ENCODE peak calls at places on chromosomes 13 and 19, in ten cellular contexts. One of them, this sample, is unnamed.

GRCh38 chr13:79229761-79230160 is 176.3 kb downstream of the RBM26 start:
- DNase-seq in transverse colon: no peak
- DNase-seq in stimulated activated naive CD8-positive, alpha-beta T cell treated with anti-CD3 and anti-CD28 coated beads, Interleukin-15, Interleukin-2, amounts not matched to agents 100 U/mL and 50 U/mL, for 24 hours: no peak
- DNase-seq in activated CD8-positive, alpha-beta memory T cell treated with anti-CD3 and anti-CD28 coated beads for 1 hour: no peak
- DNase-seq in NCI-H1092 treated with DMSO at 0.1 percent for 48 hours: no peak
- DNase-seq in EH: no peak
- DNase-seq in stimulated activated naive CD4-positive, alpha-beta T cell: no peak
- DNase-seq in stimulated activated CD4-positive, alpha-beta T cell treated with anti-CD3 and anti-CD28 coated beads, Interleukin-4, amount 100 ng/mL, for 48 hours: no peak
- DNase-seq in Caki2: no peak
- DNase-seq in fibroblast of pulmonary artery: no peak
- DNase-seq in this sample: no peak

GRCh38 chr13:81302125-81302524 is 961.2 kb upstream of the SPRY2 start:
- DNase-seq in transverse colon: no peak
- DNase-seq in stimulated activated naive CD8-positive, alpha-beta T cell treated with anti-CD3 and anti-CD28 coated beads, Interleukin-15, Interleukin-2, amounts not matched to agents 100 U/mL and 50 U/mL, for 24 hours: no peak
- DNase-seq in activated CD8-positive, alpha-beta memory T cell treated with anti-CD3 and anti-CD28 coated beads for 1 hour: no peak
- DNase-seq in NCI-H1092 treated with DMSO at 0.1 percent for 48 hours: no peak
- DNase-seq in EH: no peak
- DNase-seq in stimulated activated naive CD4-positive, alpha-beta T cell: no peak
- DNase-seq in stimulated activated CD4-positive, alpha-beta T cell treated with anti-CD3 and anti-CD28 coated beads, Interleukin-4, amount 100 ng/mL, for 48 hours: no peak
- DNase-seq in Caki2: no peak
- DNase-seq in fibroblast of pulmonary artery: no peak
- DNase-seq in this sample: no peak

GRCh38 chr19:51025401-51025800 is 1.0 kb downstream of the KLK11 start:
- DNase-seq in transverse colon: no peak
- DNase-seq in stimulated activated naive CD8-positive, alpha-beta T cell treated with anti-CD3 and anti-CD28 coated beads, Interleukin-15, Interleukin-2, amounts not matched to agents 100 U/mL and 50 U/mL, for 24 hours: no peak
- DNase-seq in activated CD8-positive, alpha-beta memory T cell treated with anti-CD3 and anti-CD28 coated beads for 1 hour: no peak
- DNase-seq in NCI-H1092 treated with DMSO at 0.1 percent for 48 hours: no peak
- DNase-seq in EH: no peak
- DNase-seq in stimulated activated naive CD4-positive, alpha-beta T cell: no peak
- DNase-seq in stimulated activated CD4-positive, alpha-beta T cell treated with anti-CD3 and anti-CD28 coated beads, Interleukin-4, amount 100 ng/mL, for 48 hours: no peak
- DNase-seq in Caki2: no peak
- DNase-seq in fibroblast of pulmonary artery: no peak
- DNase-seq in this sample: no peak

GRCh38 chr19:40982594-40983101 is 8.4 kb upstream of the CYP2B6 start:
- DNase-seq in transverse colon: no peak
- DNase-seq in stimulated activated naive CD8-positive, alpha-beta T cell treated with anti-CD3 and anti-CD28 coated beads, Interleukin-15, Interleukin-2, amounts not matched to agents 100 U/mL and 50 U/mL, for 24 hours: no peak
- DNase-seq in activated CD8-positive, alpha-beta memory T cell treated with anti-CD3 and anti-CD28 coated beads for 1 hour: no peak
- DNase-seq in NCI-H1092 treated with DMSO at 0.1 percent for 48 hours: no peak
- DNase-seq in EH: peak; percentile 13
- DNase-seq in stimulated activated naive CD4-positive, alpha-beta T cell: no peak
- DNase-seq in stimulated activated CD4-positive, alpha-beta T cell treated with anti-CD3 and anti-CD28 coated beads, Interleukin-4, amount 100 ng/mL, for 48 hours: no peak
- DNase-seq in Caki2: no peak
- DNase-seq in fibroblast of pulmonary artery: peak; percentile 1
- DNase-seq in this sample: no peak

GRCh38 chr19:34217952-34218817 is 36.2 kb upstream of the GARRE1 start:
- DNase-seq in transverse colon: peak; percentile 43
- DNase-seq in stimulated activated naive CD8-positive, alpha-beta T cell treated with anti-CD3 and anti-CD28 coated beads, Interleukin-15, Interleukin-2, amounts not matched to agents 100 U/mL and 50 U/mL, for 24 hours: peak; percentile 59
- DNase-seq in activated CD8-positive, alpha-beta memory T cell treated with anti-CD3 and anti-CD28 coated beads for 1 hour: peak; percentile 30
- DNase-seq in NCI-H1092 treated with DMSO at 0.1 percent for 48 hours: peak; percentile 84
- DNase-seq in EH: peak; percentile 96
- DNase-seq in stimulated activated naive CD4-positive, alpha-beta T cell: peak; percentile 64
- DNase-seq in stimulated activated CD4-positive, alpha-beta T cell treated with anti-CD3 and anti-CD28 coated beads, Interleukin-4, amount 100 ng/mL, for 48 hours: no peak
- DNase-seq in Caki2: peak; percentile 91
- DNase-seq in fibroblast of pulmonary artery: peak; percentile 87
- DNase-seq in this sample: peak; percentile 19

GRCh38 chr13:91166714-91167511 is 180.6 kb upstream of the MIR17HG start:
- DNase-seq in transverse colon: no peak
- DNase-seq in stimulated activated naive CD8-positive, alpha-beta T cell treated with anti-CD3 and anti-CD28 coated beads, Interleukin-15, Interleukin-2, amounts not matched to agents 100 U/mL and 50 U/mL, for 24 hours: no peak
- DNase-seq in activated CD8-positive, alpha-beta memory T cell treated with anti-CD3 and anti-CD28 coated beads for 1 hour: no peak
- DNase-seq in NCI-H1092 treated with DMSO at 0.1 percent for 48 hours: no peak
- DNase-seq in EH: no peak
- DNase-seq in stimulated activated naive CD4-positive, alpha-beta T cell: no peak
- DNase-seq in stimulated activated CD4-positive, alpha-beta T cell treated with anti-CD3 and anti-CD28 coated beads, Interleukin-4, amount 100 ng/mL, for 48 hours: no peak
- DNase-seq in Caki2: no peak
- DNase-seq in fibroblast of pulmonary artery: no peak
- DNase-seq in this sample: no peak

GRCh38 chr13:58081301-58081820 is 449.8 kb downstream of the PCDH17 start:
- DNase-seq in transverse colon: no peak
- DNase-seq in stimulated activated naive CD8-positive, alpha-beta T cell treated with anti-CD3 and anti-CD28 coated beads, Interleukin-15, Interleukin-2, amounts not matched to agents 100 U/mL and 50 U/mL, for 24 hours: no peak
- DNase-seq in activated CD8-positive, alpha-beta memory T cell treated with anti-CD3 and anti-CD28 coated beads for 1 hour: no peak
- DNase-seq in NCI-H1092 treated with DMSO at 0.1 percent for 48 hours: no peak
- DNase-seq in EH: no peak
- DNase-seq in stimulated activated naive CD4-positive, alpha-beta T cell: no peak
- DNase-seq in stimulated activated CD4-positive, alpha-beta T cell treated with anti-CD3 and anti-CD28 coated beads, Interleukin-4, amount 100 ng/mL, for 48 hours: no peak
- DNase-seq in Caki2: no peak
- DNase-seq in fibroblast of pulmonary artery: no peak
- DNase-seq in this sample: no peak

GRCh38 chr13:73060251-73061160 is 1.7 kb downstream of the KLF5 start:
- DNase-seq in transverse colon: no peak
- DNase-seq in stimulated activated naive CD8-positive, alpha-beta T cell treated with anti-CD3 and anti-CD28 coated beads, Interleukin-15, Interleukin-2, amounts not matched to agents 100 U/mL and 50 U/mL, for 24 hours: peak; percentile 5
- DNase-seq in activated CD8-positive, alpha-beta memory T cell treated with anti-CD3 and anti-CD28 coated beads for 1 hour: no peak
- DNase-seq in NCI-H1092 treated with DMSO at 0.1 percent for 48 hours: peak; percentile 19
- DNase-seq in EH: peak; percentile 75
- DNase-seq in stimulated activated naive CD4-positive, alpha-beta T cell: no peak
- DNase-seq in stimulated activated CD4-positive, alpha-beta T cell treated with anti-CD3 and anti-CD28 coated beads, Interleukin-4, amount 100 ng/mL, for 48 hours: no peak
- DNase-seq in Caki2: peak; percentile 61
- DNase-seq in fibroblast of pulmonary artery: peak; percentile 69
- DNase-seq in this sample: no peak

GRCh38 chr13:102487330-102487729 is 85.5 kb upstream of the FGF14 start:
- DNase-seq in transverse colon: no peak
- DNase-seq in stimulated activated naive CD8-positive, alpha-beta T cell treated with anti-CD3 and anti-CD28 coated beads, Interleukin-15, Interleukin-2, amounts not matched to agents 100 U/mL and 50 U/mL, for 24 hours: no peak
- DNase-seq in activated CD8-positive, alpha-beta memory T cell treated with anti-CD3 and anti-CD28 coated beads for 1 hour: no peak
- DNase-seq in NCI-H1092 treated with DMSO at 0.1 percent for 48 hours: peak; percentile 47
- DNase-seq in EH: no peak
- DNase-seq in stimulated activated naive CD4-positive, alpha-beta T cell: no peak
- DNase-seq in stimulated activated CD4-positive, alpha-beta T cell treated with anti-CD3 and anti-CD28 coated beads, Interleukin-4, amount 100 ng/mL, for 48 hours: no peak
- DNase-seq in Caki2: no peak
- DNase-seq in fibroblast of pulmonary artery: no peak
- DNase-seq in this sample: no peak

GRCh38 chr13:31962661-31963345 is 68.8 kb upstream of the FRY start:
- DNase-seq in transverse colon: no peak
- DNase-seq in stimulated activated naive CD8-positive, alpha-beta T cell treated with anti-CD3 and anti-CD28 coated beads, Interleukin-15, Interleukin-2, amounts not matched to agents 100 U/mL and 50 U/mL, for 24 hours: no peak
- DNase-seq in activated CD8-positive, alpha-beta memory T cell treated with anti-CD3 and anti-CD28 coated beads for 1 hour: no peak
- DNase-seq in NCI-H1092 treated with DMSO at 0.1 percent for 48 hours: no peak
- DNase-seq in EH: peak; percentile 59
- DNase-seq in stimulated activated naive CD4-positive, alpha-beta T cell: no peak
- DNase-seq in stimulated activated CD4-positive, alpha-beta T cell treated with anti-CD3 and anti-CD28 coated beads, Interleukin-4, amount 100 ng/mL, for 48 hours: no peak
- DNase-seq in Caki2: no peak
- DNase-seq in fibroblast of pulmonary artery: no peak
- DNase-seq in this sample: no peak

GRCh38 chr19:46990998-46991676 is 28.5 kb upstream of the NPAS1 start:
- DNase-seq in transverse colon: peak; percentile 86
- DNase-seq in stimulated activated naive CD8-positive, alpha-beta T cell treated with anti-CD3 and anti-CD28 coated beads, Interleukin-15, Interleukin-2, amounts not matched to agents 100 U/mL and 50 U/mL, for 24 hours: peak; percentile 73
- DNase-seq in activated CD8-positive, alpha-beta memory T cell treated with anti-CD3 and anti-CD28 coated beads for 1 hour: peak; percentile 25
- DNase-seq in NCI-H1092 treated with DMSO at 0.1 percent for 48 hours: peak; percentile 31
- DNase-seq in EH: peak; percentile 90
- DNase-seq in stimulated activated naive CD4-positive, alpha-beta T cell: peak; percentile 18
- DNase-seq in stimulated activated CD4-positive, alpha-beta T cell treated with anti-CD3 and anti-CD28 coated beads, Interleukin-4, amount 100 ng/mL, for 48 hours: peak; percentile 50
- DNase-seq in Caki2: peak; percentile 62
- DNase-seq in fibroblast of pulmonary artery: peak; percentile 92
- DNase-seq in this sample: no peak

GRCh38 chr19:15210323-15210774 is 9.6 kb upstream of the NOTCH3 start:
- DNase-seq in transverse colon: no peak
- DNase-seq in stimulated activated naive CD8-positive, alpha-beta T cell treated with anti-CD3 and anti-CD28 coated beads, Interleukin-15, Interleukin-2, amounts not matched to agents 100 U/mL and 50 U/mL, for 24 hours: no peak
- DNase-seq in activated CD8-positive, alpha-beta memory T cell treated with anti-CD3 and anti-CD28 coated beads for 1 hour: no peak
- DNase-seq in NCI-H1092 treated with DMSO at 0.1 percent for 48 hours: no peak
- DNase-seq in EH: peak; percentile 84
- DNase-seq in stimulated activated naive CD4-positive, alpha-beta T cell: no peak
- DNase-seq in stimulated activated CD4-positive, alpha-beta T cell treated with anti-CD3 and anti-CD28 coated beads, Interleukin-4, amount 100 ng/mL, for 48 hours: no peak
- DNase-seq in Caki2: peak; percentile 95
- DNase-seq in fibroblast of pulmonary artery: peak; percentile 74
- DNase-seq in this sample: no peak

This sample was measured in KG1.